ENCODE peak calls at places on chromosomes 3 and 15, in ten cellular contexts. G is psoas muscle, N is left lung, W is vagina, J is A549, O is ovary, V is body of pancreas, L is GM23338, I is transverse colon, Q is tibial artery. C is an unnamed sample.

GRCh38 chr3:50179710-50180109 is 11.7 kb upstream of the GNAT1 start:
- DNase-seq in J (no peak), G (no peak), I (no peak), L (no peak), O (no peak), W (no peak), Q (no peak), V (no peak), N (no peak), C (no peak)

GRCh38 chr3:13077431-13078157 is 4.4 kb upstream of the IQSEC1 start:
- DNase-seq in N (peak; percentile 70), I (no peak), O (no peak), V (peak; percentile 31), J (no peak), W (no peak), Q (peak; percentile 71), G (peak; percentile 71), L (no peak), C (no peak)

GRCh38 chr15:91515188-91515754 is 338.2 kb upstream of the SLCO3A1 start:
- DNase-seq in O (no peak), Q (peak; percentile 67), G (peak; percentile 66), L (no peak), J (peak; percentile 67), W (no peak), V (peak; percentile 39), N (no peak), I (no peak), C (no peak)

GRCh38 chr15:74863239-74864056 is 9.7 kb downstream of the SCAMP2 start:
- DNase-seq in G (no peak), Q (no peak), W (no peak), V (no peak), I (no peak), O (no peak), L (no peak), J (no peak), N (no peak), C (no peak)

GRCh38 chr3:65712156-65712555 is 326.6 kb downstream of the MAGI1 start:
- DNase-seq in I (no peak), J (no peak), G (no peak), N (no peak), Q (no peak), O (no peak), W (no peak), V (no peak), L (no peak), C (no peak)

GRCh38 chr3:1346386-1346785 is 253.6 kb downstream of the CNTN6 start:
- DNase-seq in W (no peak), G (no peak), L (no peak), Q (no peak), V (no peak), N (no peak), O (no peak), J (no peak), I (no peak), C (no peak)

GRCh38 chr15:39735120-39735717 is 47.4 kb downstream of the FSIP1 start:
- DNase-seq in I (peak; percentile 52), V (no peak), W (no peak), L (no peak), Q (no peak), G (no peak), O (no peak), N (no peak), J (no peak), C (no peak)

GRCh38 chr3:127035672-127036071 is 52.8 kb downstream of the PLXNA1 start:
- DNase-seq in J (peak; percentile 55), N (peak; percentile 91), O (peak; percentile 93), W (no peak), I (peak; percentile 91), Q (peak; percentile 52), G (peak; percentile 74), V (peak; percentile 47), L (no peak), C (peak; percentile 93)

GRCh38 chr3:153599685-153600084 is 437.7 kb downstream of the RAP2B start:
- DNase-seq in L (no peak), O (no peak), I (no peak), W (no peak), N (no peak), Q (peak; percentile 36), G (no peak), V (peak; percentile 24), J (peak; percentile 12), C (no peak)

GRCh38 chr3:153596402-153596801 is 434.4 kb downstream of the RAP2B start:
- DNase-seq in L (no peak), W (no peak), O (no peak), N (no peak), G (no peak), I (no peak), Q (no peak), J (no peak), V (no peak), C (no peak)

GRCh38 chr3:153591566-153592221 is 429.7 kb downstream of the RAP2B start:
- DNase-seq in V (no peak), Q (no peak), O (no peak), I (no peak), G (no peak), L (no peak), W (no peak), J (no peak), N (no peak), C (no peak)

DNA sequence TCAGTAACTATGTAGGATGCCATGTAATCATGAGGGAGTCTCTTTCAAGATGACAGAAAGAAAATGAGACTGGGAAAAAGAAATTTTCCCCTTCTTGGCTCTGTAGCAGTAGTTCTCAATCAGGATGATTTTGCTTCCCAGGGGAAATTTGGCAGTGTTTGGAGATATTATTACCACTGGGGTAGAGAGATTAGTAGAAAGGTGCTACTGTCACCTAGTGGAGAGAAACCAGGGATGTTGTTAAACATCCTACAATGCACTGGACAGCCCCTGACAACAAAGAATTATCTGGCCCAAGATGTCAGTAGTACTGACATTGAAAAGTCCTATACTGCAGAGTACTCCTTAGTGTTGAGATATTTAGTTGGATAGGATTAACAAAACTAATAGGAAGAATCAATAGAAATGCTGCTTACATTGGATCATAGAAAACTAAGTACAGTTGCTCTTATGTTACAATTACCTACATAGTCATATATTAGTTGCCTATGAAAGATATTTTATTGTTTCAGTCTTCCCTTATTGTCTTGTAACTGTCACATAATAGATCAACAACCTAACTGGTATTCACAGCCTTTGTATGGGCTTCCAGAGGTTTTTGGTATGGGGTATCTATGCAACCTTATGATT is 433.3 kb downstream of the RAP2B start:
- DNase-seq in G (no peak), Q (no peak), N (no peak), L (peak; percentile 66), V (no peak), I (no peak), W (no peak), O (no peak), J (peak; percentile 33), C (peak; percentile 12)
- TF ChIP-seq CTCF in G (peak; percentile 42), Q (peak; percentile 33), N (peak; percentile 47), L (peak; percentile 66), V (peak; percentile 39), I (peak; percentile 44), W (peak; percentile 17), O (no peak), J (peak; percentile 58), C (peak; percentile 18)

GRCh38 chr3:39178553-39178952 is 13.8 kb downstream of the XIRP1 start:
- DNase-seq in Q (no peak), N (no peak), O (no peak), I (no peak), L (no peak), G (no peak), W (no peak), J (no peak), V (no peak), C (no peak)
- H3K4me3 ChIP-seq in Q (peak overlapping the region; percentile 55), N (peak overlapping the region; percentile 26), O (no peak overlapping the region), I (peak overlapping the region; percentile 40), L (peak overlapping the region; percentile 69), G (peak overlapping the region; percentile 70), W (no peak overlapping the region), J (peak overlapping the region; percentile 51), V (no peak overlapping the region), C (no peak overlapping the region)

GRCh38 chr3:169283902-169284451 is 379.5 kb downstream of the MECOM start:
- DNase-seq in G (no peak), Q (no peak), O (no peak), V (peak; percentile 53), L (no peak), J (no peak), W (no peak), N (no peak), I (no peak), C (no peak)

GRCh38 chr3:169288548-169288947 is 375.0 kb downstream of the MECOM start:
- DNase-seq in V (no peak), L (no peak), Q (no peak), I (no peak), J (no peak), G (no peak), N (no peak), O (no peak), W (no peak), C (no peak)

GRCh38 chr3:169286992-169287391 is 376.5 kb downstream of the MECOM start:
- DNase-seq in I (no peak), G (no peak), V (no peak), O (no peak), W (no peak), J (no peak), N (no peak), L (no peak), Q (no peak), C (no peak)

GRCh38 chr3:169285057-169285990 is 378.2 kb downstream of the MECOM start:
- DNase-seq in J (no peak), G (no peak), L (no peak), N (no peak), V (no peak), W (no peak), I (no peak), Q (no peak), O (no peak), C (peak; percentile 32)

GRCh38 chr3:169286214-169286613 is 377.3 kb downstream of the MECOM start:
- DNase-seq in L (no peak), Q (no peak), I (no peak), N (no peak), G (no peak), J (no peak), V (no peak), O (no peak), W (no peak), C (no peak)
- H3K4me1 ChIP-seq in L (peaks cover 22% of the 10 kb centered on the region), Q (no peaks in the 10 kb centered on the region), I (peaks cover 51% of the 10 kb centered on the region), N (peaks cover 11% of the 10 kb centered on the region), G (no peaks in the 10 kb centered on the region), J (no peaks in the 10 kb centered on the region), V (peaks cover 74% of the 10 kb centered on the region), O (no peaks in the 10 kb centered on the region), W (no peaks in the 10 kb centered on the region), C (peaks cover 32% of the 10 kb centered on the region)

GRCh38 chr3:130894873-130895330 is 1.0 kb downstream of the ATP2C1 start:
- DNase-seq in I (no peak), J (no peak), Q (no peak), L (peak; percentile 12), O (no peak), G (no peak), W (no peak), V (no peak), N (no peak), C (no peak)

GRCh38 chr3:130894130-130894872 is 417 bp downstream of the ATP2C1 start:
- DNase-seq in N (peak; percentile 87), G (peak; percentile 49), W (no peak), I (peak; percentile 44), Q (peak; percentile 35), J (peak; percentile 4), L (peak; percentile 61), O (peak; percentile 60), V (peak; percentile 27), C (peak; percentile 69)

GRCh38 chr3:130896101-130896500 is 2.2 kb downstream of the ATP2C1 start:
- DNase-seq in N (no peak), V (no peak), I (no peak), L (no peak), W (no peak), O (no peak), Q (no peak), G (no peak), J (no peak), C (no peak)

GRCh38 chr3:130895690-130896089 is 1.8 kb downstream of the ATP2C1 start:
- DNase-seq in J (no peak), W (no peak), O (no peak), V (no peak), Q (no peak), L (no peak), I (no peak), N (no peak), G (no peak), C (no peak)

DNA sequence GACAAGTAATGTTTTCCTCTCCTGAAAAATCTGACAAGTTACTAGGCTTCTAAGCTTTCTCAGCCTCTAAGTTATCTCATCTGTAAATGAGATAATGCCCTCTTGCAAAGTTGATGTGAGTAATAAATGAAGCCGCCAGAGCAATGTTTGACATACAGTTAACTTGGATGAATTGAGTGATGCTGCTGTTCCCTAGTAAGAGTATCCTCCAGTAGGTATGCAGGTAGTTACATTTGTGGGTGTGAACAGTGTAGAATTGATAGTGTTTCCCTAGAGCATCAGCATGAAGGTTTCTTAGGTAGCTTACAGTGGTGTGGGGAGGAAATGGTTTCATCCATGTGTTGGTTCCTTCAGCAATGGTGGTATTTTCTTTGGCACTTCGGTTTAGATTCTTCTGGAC is 3.4 kb downstream of the ATP2C1 start:
- DNase-seq in J (no peak), Q (no peak), W (no peak), O (no peak), I (no peak), V (no peak), N (no peak), L (peak; percentile 14), G (no peak), C (no peak)
- TF ChIP-seq CTCF in J (no peak), Q (no peak), W (no peak), O (no peak), I (no peak), V (no peak), N (no peak), L (no peak), G (no peak), C (no peak)

C was measured in mucosa of descending colon.